ENCODE peak calls at places on chromosomes 16 and 17, in nine cellular contexts. L is heart left ventricle, X is IMR-90, E is body of pancreas, P is adrenal gland, B is mucosa of descending colon, J is endothelial cell of umbilical vein, R is OCI-LY7, I is left ventricle myocardium inferior. V is an unnamed sample. For H3K36me3, the result is how much of the 10 kb centered on the place peaks cover.

GRCh38 chr16:11793840-11794239 is 3.2 kb downstream of the ZC3H7A start:
- DNase-seq in L (no peak), X (no peak), E (no peak), P (no peak), B (no peak), J (no peak), R (no peak), I (no peak), V (no peak)

GRCh38 chr17:82007495-82008257 is 15.0 kb downstream of the CENPX start:
- DNase-seq in L (no peak), X (no peak), E (no peak), P (no peak), B (no peak), J (no peak), R (no peak), I (no peak), V (no peak)

GRCh38 chr17:28325221-28325620 is 6.2 kb downstream of the TMEM97 start:
- DNase-seq in L (no peak), X (no peak), E (no peak), P (no peak), B (no peak), J (no peak), R (no peak), I (no peak), V (no peak)

GRCh38 chr17:71995570-71995969 is 125.2 kb upstream of the SOX9 start:
- DNase-seq in L (no peak), X (peak), E (no peak), P (no peak), B (no peak), J (no peak), R (no peak), I (no peak), V (peak)

GRCh38 chr17:46194393-46195216 is 1.4 kb upstream of the KANSL1 start:
- DNase-seq in L (no peak), X (peak), E (peak), P (no peak), B (peak), J (peak), R (peak), I (no peak), V (peak)

GRCh38 chr17:43994272-43995149 is 9.9 kb upstream of the NAGS start:
- DNase-seq in L (peak), X (peak), E (peak), P (peak), B (peak), J (peak), R (peak), I (peak), V (no peak)

GRCh38 chr17:62110923-62111484 is 45.9 kb upstream of the MED13 start:
- DNase-seq in L (no peak), X (no peak), E (no peak), P (no peak), B (peak), J (no peak), R (no peak), I (no peak), V (no peak)

GRCh38 chr17:3318336-3318735 is 20.2 kb upstream of the OR3A1 start:
- DNase-seq in L (no peak), X (no peak), E (no peak), P (no peak), B (no peak), J (no peak), R (no peak), I (no peak), V (peak)

GRCh38 chr17:47621293-47622178 is 28.2 kb upstream of the KPNB1 start:
- DNase-seq in L (peak), X (peak), E (no peak), P (peak), B (no peak), J (peak), R (no peak), I (no peak), V (peak)

GRCh38 chr16:85004587-85005205 is 6.6 kb downstream of the ZDHHC7 start:
- DNase-seq in L (no peak), X (peak), E (no peak), P (no peak), B (no peak), J (peak), R (no peak), I (no peak), V (peak)

GRCh38 chr17:28385037-28385797 is 13.7 kb downstream of the SARM1 start:
- DNase-seq in L (no peak), X (no peak), E (peak), P (peak), B (peak), J (no peak), R (no peak), I (no peak), V (no peak)

GRCh38 chr17:4505187-4505586 is 6.5 kb downstream of the SPNS2 start:
- DNase-seq in L (no peak), X (no peak), E (no peak), P (peak), B (no peak), J (no peak), R (no peak), I (no peak), V (peak)

GRCh38 chr17:50132104-50132794 is 2.3 kb upstream of the SAMD14 start:
- DNase-seq in L (no peak), X (no peak), E (no peak), P (peak), B (no peak), J (no peak), R (no peak), I (no peak), V (no peak)

GRCh38 chr16:10181196-10182162 is 749 bp downstream of the GRIN2A start:
- DNase-seq in L (peak), X (peak), E (peak), P (peak), B (peak), J (peak), R (no peak), I (peak), V (peak)

GRCh38 chr17:80683625-80684100 is 139.0 kb downstream of the RPTOR start:
- DNase-seq in L (no peak), X (no peak), E (no peak), P (no peak), B (no peak), J (no peak), R (no peak), I (no peak), V (no peak)

GRCh38 chr16:66842765-66843164 is 1.4 kb upstream of the CA7 start:
- DNase-seq in L (no peak), X (peak), E (no peak), P (peak), B (no peak), J (no peak), R (no peak), I (no peak), V (peak)

GRCh38 chr17:81940538-81941483 is 3.7 kb upstream of the PYCR1 start:
- DNase-seq in L (peak), X (no peak), E (no peak), P (no peak), B (no peak), J (no peak), R (no peak), I (no peak), V (no peak)

GRCh38 chr17:30808785-30809286 is 15.7 kb downstream of the CRLF3 start:
- DNase-seq in L (no peak), X (no peak), E (no peak), P (no peak), B (no peak), J (peak), R (peak), I (no peak), V (no peak)

GRCh38 chr17:43983515-43984411 is 20.7 kb upstream of the NAGS start:
- DNase-seq in L (no peak), X (no peak), E (peak), P (no peak), B (peak), J (no peak), R (no peak), I (no peak), V (no peak)

GRCh38 chr16:87328846-87329245 is 11.7 kb upstream of the C16orf95 start:
- DNase-seq in L (no peak), X (no peak), E (no peak), P (no peak), B (no peak), J (no peak), R (peak), I (no peak), V (peak)

GRCh38 chr16:31880322-31880979 is 6.8 kb downstream of the ZNF267 start:
- DNase-seq in L (no peak), X (peak), E (no peak), P (peak), B (no peak), J (peak), R (no peak), I (no peak), V (peak)

GRCh38 chr17:8353736-8354135 is 14.1 kb downstream of the ODF4 start:
- DNase-seq in L (no peak), X (no peak), E (no peak), P (no peak), B (no peak), J (no peak), R (no peak), I (no peak), V (no peak)

GRCh38 chr17:73690581-73691135 is 46.4 kb upstream of the SDK2 start:
- DNase-seq in L (no peak), X (no peak), E (no peak), P (no peak), B (no peak), J (no peak), R (no peak), I (no peak), V (no peak)

GRCh38 chr17:79393358-79394038 is 217.4 kb downstream of the RBFOX3 start:
- DNase-seq in L (peak), X (peak), E (peak), P (peak), B (peak), J (peak), R (peak), I (peak), V (peak)
- TF ChIP-seq CTCF in L (peak), X (peak), E (peak), P (peak), B (peak), J (peak), R (peak), I (peak), V (peak)

DNA sequence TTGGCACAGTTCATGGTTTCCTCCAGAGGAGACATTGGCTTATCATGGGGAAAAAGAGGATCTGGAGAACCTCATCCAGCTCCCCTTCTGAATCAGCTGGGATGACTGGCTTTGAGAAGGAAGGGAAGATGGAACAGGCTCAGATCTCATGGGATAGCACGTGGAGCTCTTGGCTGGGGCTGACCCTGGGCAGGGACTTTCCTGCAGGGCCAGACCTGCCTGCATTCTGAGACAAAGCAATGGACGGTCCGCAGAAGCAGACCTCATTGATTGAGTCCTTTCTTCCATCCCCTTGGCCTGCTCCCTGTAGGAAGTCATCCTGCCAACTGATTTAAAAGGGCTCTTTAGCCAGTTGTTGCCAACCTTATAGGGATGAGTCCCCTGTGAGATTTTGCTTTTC is 26.2 kb downstream of the PLCD3 start:
- DNase-seq in L (no peak), X (no peak), E (no peak), P (no peak), B (no peak), J (no peak), R (no peak), I (no peak), V (no peak)
- H3K36me3 ChIP-seq in L (half or more), X (half or more), E (under half), P (half or more), B (under half), J (under half), R (half or more), I (half or more), V (under half)

GRCh38 chr16:7921360-7921759 is 588.7 kb downstream of the RBFOX1 start:
- DNase-seq in L (no peak), X (no peak), E (no peak), P (no peak), B (no peak), J (no peak), R (no peak), I (no peak), V (no peak)
- TF ChIP-seq CTCF in L (no peak), X (no peak), E (no peak), P (no peak), B (no peak), J (no peak), R (no peak), I (peak), V (no peak)

DNA sequence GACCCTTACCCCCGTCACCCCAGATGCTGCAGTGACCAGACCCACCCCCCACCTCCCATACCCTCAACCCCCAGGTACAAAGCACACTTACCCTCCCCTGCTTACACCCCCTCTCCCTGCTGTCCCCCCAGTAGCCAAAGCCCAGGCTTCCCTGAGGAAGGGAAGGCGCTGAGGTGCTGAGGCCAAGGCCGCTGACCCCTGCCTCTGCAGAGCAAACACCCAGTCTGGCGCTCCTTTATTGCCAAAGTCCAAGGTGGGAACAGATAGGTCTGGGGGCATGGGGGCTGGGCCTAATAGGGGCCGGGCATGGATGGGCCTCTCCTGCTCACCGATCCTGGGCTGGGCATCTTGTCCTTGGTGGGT is 683 bp downstream of the LCAT start:
- DNase-seq in L (no peak), X (no peak), E (no peak), P (no peak), B (no peak), J (no peak), R (no peak), I (no peak), V (no peak)
- H3K36me3 ChIP-seq in L (half or more), X (half or more), E (under half), P (half or more), B (under half), J (under half), R (under half), I (half or more), V (under half)

DNA sequence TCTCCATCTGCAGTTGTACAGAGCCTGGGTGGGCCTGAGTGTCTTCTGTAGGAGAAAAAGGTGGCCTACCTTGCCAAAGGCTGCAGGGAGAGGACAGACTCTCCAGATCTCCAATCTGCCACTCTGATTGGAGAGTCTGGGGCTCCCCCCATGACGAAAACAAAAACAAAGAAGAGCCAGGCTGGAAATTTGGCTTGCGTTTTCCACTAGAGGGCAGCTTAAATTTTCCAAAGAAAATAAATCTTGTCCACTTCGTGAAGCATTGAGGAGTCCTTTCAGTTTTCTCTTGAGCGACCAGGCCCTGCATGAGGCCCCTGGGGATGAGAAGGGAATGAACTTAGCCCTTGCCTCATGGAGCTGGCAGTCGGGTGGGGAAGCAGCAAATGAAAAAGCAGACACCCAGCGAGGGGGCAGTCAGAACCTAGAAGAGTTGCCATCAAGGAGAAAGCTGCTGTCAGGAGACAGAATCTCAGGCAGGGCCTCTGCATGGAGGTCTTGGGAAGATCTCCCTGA is 8.2 kb upstream of the SHCBP1 start:
- DNase-seq in L (no peak), X (peak), E (no peak), P (no peak), B (no peak), J (peak), R (no peak), I (no peak), V (peak)
- TF ChIP-seq CTCF in L (no peak), X (peak), E (no peak), P (no peak), B (no peak), J (peak), R (peak), I (peak), V (peak)

GRCh38 chr17:38717139-38717745 is 12.2 kb downstream of the MLLT6 start:
- DNase-seq in L (no peak), X (no peak), E (no peak), P (no peak), B (no peak), J (no peak), R (no peak), I (no peak), V (no peak)
- H3K36me3 ChIP-seq in L (half or more), X (half or more), E (under half), P (half or more), B (under half), J (under half), R (half or more), I (half or more), V (under half)

V was measured in bronchial epithelial cell.